ENCODE peak calls at places on chromosomes 4 and X, in four cellular contexts. One of them, this sample, is unnamed.

GRCh38 chrX:106874075-106874474 is 29.1 kb downstream of the RIPPLY1 start:
- DNase-seq in type B pancreatic cell: no peak
- DNase-seq in NCI-H510A treated with DMSO at 0.1 percent for 48 hours: peak
- DNase-seq in MV-4-11: no peak
- DNase-seq in this sample: no peak

GRCh38 chr4:101065935-101066485 is 281.3 kb downstream of the PPP3CA start:
- DNase-seq in type B pancreatic cell: no peak
- DNase-seq in NCI-H510A treated with DMSO at 0.1 percent for 48 hours: no peak
- DNase-seq in MV-4-11: no peak
- DNase-seq in this sample: no peak

GRCh38 chrX:31423575-31424284 is 351.9 kb upstream of the FTHL17 start:
- DNase-seq in type B pancreatic cell: no peak
- DNase-seq in NCI-H510A treated with DMSO at 0.1 percent for 48 hours: peak
- DNase-seq in MV-4-11: peak
- DNase-seq in this sample: no peak

GRCh38 chr4:165096776-165097175 is 15.9 kb downstream of the TMEM192 start:
- DNase-seq in type B pancreatic cell: no peak
- DNase-seq in NCI-H510A treated with DMSO at 0.1 percent for 48 hours: no peak
- DNase-seq in MV-4-11: peak
- DNase-seq in this sample: no peak

GRCh38 chr4:178198691-178199090 is 756.5 kb upstream of the AGA start:
- DNase-seq in type B pancreatic cell: no peak
- DNase-seq in NCI-H510A treated with DMSO at 0.1 percent for 48 hours: no peak
- DNase-seq in MV-4-11: no peak
- DNase-seq in this sample: no peak

GRCh38 chr4:25397305-25397704 is 20.2 kb downstream of the ANAPC4 start:
- DNase-seq in type B pancreatic cell: no peak
- DNase-seq in NCI-H510A treated with DMSO at 0.1 percent for 48 hours: no peak
- DNase-seq in MV-4-11: no peak
- DNase-seq in this sample: no peak

GRCh38 chr4:78119698-78120097 is 62.6 kb downstream of the FRAS1 start:
- DNase-seq in type B pancreatic cell: no peak
- DNase-seq in NCI-H510A treated with DMSO at 0.1 percent for 48 hours: peak
- DNase-seq in MV-4-11: no peak
- DNase-seq in this sample: no peak

GRCh38 chrX:109345866-109346265 is 136.0 kb downstream of the GUCY2F start:
- DNase-seq in type B pancreatic cell: no peak
- DNase-seq in NCI-H510A treated with DMSO at 0.1 percent for 48 hours: no peak
- DNase-seq in MV-4-11: no peak
- DNase-seq in this sample: no peak

GRCh38 chrX:48472225-48472624 is 2.2 kb upstream of the SLC38A5 start:
- DNase-seq in type B pancreatic cell: no peak
- DNase-seq in NCI-H510A treated with DMSO at 0.1 percent for 48 hours: no peak
- DNase-seq in MV-4-11: no peak
- DNase-seq in this sample: no peak

GRCh38 chrX:13357925-13358324 is 38.1 kb upstream of the ATXN3L start:
- DNase-seq in type B pancreatic cell: no peak
- DNase-seq in NCI-H510A treated with DMSO at 0.1 percent for 48 hours: peak
- DNase-seq in MV-4-11: no peak
- DNase-seq in this sample: no peak

GRCh38 chrX:17553451-17553850 is 178.5 kb downstream of the NHS start:
- DNase-seq in type B pancreatic cell: no peak
- DNase-seq in NCI-H510A treated with DMSO at 0.1 percent for 48 hours: no peak
- DNase-seq in MV-4-11: no peak
- DNase-seq in this sample: no peak

GRCh38 chr4:3784469-3785291 is 18.5 kb downstream of the ADRA2C start:
- DNase-seq in type B pancreatic cell: no peak
- DNase-seq in NCI-H510A treated with DMSO at 0.1 percent for 48 hours: peak
- DNase-seq in MV-4-11: no peak
- DNase-seq in this sample: no peak

GRCh38 chr4:145786261-145786660 is 106.3 kb downstream of the C4orf51 start:
- DNase-seq in type B pancreatic cell: no peak
- DNase-seq in NCI-H510A treated with DMSO at 0.1 percent for 48 hours: no peak
- DNase-seq in MV-4-11: no peak
- DNase-seq in this sample: no peak

GRCh38 chrX:49171752-49172279 is at the start of gene PLP2:
- DNase-seq in type B pancreatic cell: no peak
- DNase-seq in NCI-H510A treated with DMSO at 0.1 percent for 48 hours: peak
- DNase-seq in MV-4-11: peak
- DNase-seq in this sample: no peak

GRCh38 chrX:44223150-44223549 is 120.3 kb downstream of the EFHC2 start:
- DNase-seq in type B pancreatic cell: no peak
- DNase-seq in NCI-H510A treated with DMSO at 0.1 percent for 48 hours: no peak
- DNase-seq in MV-4-11: no peak
- DNase-seq in this sample: no peak

GRCh38 chrX:9765072-9765736 is 443 bp downstream of the GPR143 start:
- DNase-seq in type B pancreatic cell: no peak
- DNase-seq in NCI-H510A treated with DMSO at 0.1 percent for 48 hours: no peak
- DNase-seq in MV-4-11: no peak
- DNase-seq in this sample: no peak

GRCh38 chr4:83362492-83363329 is 28.1 kb upstream of the HPSE start:
- DNase-seq in type B pancreatic cell: no peak
- DNase-seq in NCI-H510A treated with DMSO at 0.1 percent for 48 hours: peak
- DNase-seq in MV-4-11: peak
- DNase-seq in this sample: no peak

GRCh38 chrX:131752493-131753198 is 208.8 kb downstream of the OR13H1 start:
- DNase-seq in type B pancreatic cell: no peak
- DNase-seq in NCI-H510A treated with DMSO at 0.1 percent for 48 hours: no peak
- DNase-seq in MV-4-11: no peak
- DNase-seq in this sample: peak

GRCh38 chrX:21905209-21905735 is 35.2 kb upstream of the SMS start:
- DNase-seq in type B pancreatic cell: no peak
- DNase-seq in NCI-H510A treated with DMSO at 0.1 percent for 48 hours: no peak
- DNase-seq in MV-4-11: no peak
- DNase-seq in this sample: no peak

GRCh38 chr4:41880840-41881831 is 54.1 kb upstream of the TMEM33 start:
- DNase-seq in type B pancreatic cell: no peak
- DNase-seq in NCI-H510A treated with DMSO at 0.1 percent for 48 hours: no peak
- DNase-seq in MV-4-11: no peak
- DNase-seq in this sample: no peak

GRCh38 chrX:40866878-40867277 is 131.5 kb upstream of the MED14 start:
- DNase-seq in type B pancreatic cell: no peak
- DNase-seq in NCI-H510A treated with DMSO at 0.1 percent for 48 hours: no peak
- DNase-seq in MV-4-11: no peak
- DNase-seq in this sample: no peak

GRCh38 chrX:30219372-30219771 is 4.0 kb downstream of the MAGEB2 start:
- DNase-seq in type B pancreatic cell: no peak
- DNase-seq in NCI-H510A treated with DMSO at 0.1 percent for 48 hours: peak
- DNase-seq in MV-4-11: no peak
- DNase-seq in this sample: no peak

GRCh38 chrX:63918611-63919010 is 133.6 kb upstream of the ARHGEF9 start:
- DNase-seq in type B pancreatic cell: no peak
- DNase-seq in NCI-H510A treated with DMSO at 0.1 percent for 48 hours: no peak
- DNase-seq in MV-4-11: no peak
- DNase-seq in this sample: no peak

GRCh38 chrX:108090474-108091265 is 672 bp downstream of the PSMD10 start:
- DNase-seq in type B pancreatic cell: no peak
- DNase-seq in NCI-H510A treated with DMSO at 0.1 percent for 48 hours: peak
- DNase-seq in MV-4-11: no peak
- DNase-seq in this sample: no peak

GRCh38 chr4:87188063-87188462 is 32.4 kb downstream of the KLHL8 start:
- DNase-seq in type B pancreatic cell: no peak
- DNase-seq in NCI-H510A treated with DMSO at 0.1 percent for 48 hours: peak
- DNase-seq in MV-4-11: no peak
- DNase-seq in this sample: no peak

GRCh38 chr4:125482822-125483221 is 168.1 kb downstream of the FAT4 start:
- DNase-seq in type B pancreatic cell: no peak
- DNase-seq in NCI-H510A treated with DMSO at 0.1 percent for 48 hours: no peak
- DNase-seq in MV-4-11: no peak
- DNase-seq in this sample: no peak

GRCh38 chrX:31228415-31228832 is 156.6 kb upstream of the FTHL17 start:
- DNase-seq in type B pancreatic cell: no peak
- DNase-seq in NCI-H510A treated with DMSO at 0.1 percent for 48 hours: no peak
- DNase-seq in MV-4-11: no peak
- DNase-seq in this sample: no peak

GRCh38 chr4:37601527-37601926 is 84.6 kb downstream of the RELL1 start:
- DNase-seq in type B pancreatic cell: no peak
- DNase-seq in NCI-H510A treated with DMSO at 0.1 percent for 48 hours: no peak
- DNase-seq in MV-4-11: peak
- DNase-seq in this sample: no peak

GRCh38 chr4:22091351-22091731 is 142.8 kb upstream of the KCNIP4 start:
- DNase-seq in type B pancreatic cell: no peak
- DNase-seq in NCI-H510A treated with DMSO at 0.1 percent for 48 hours: no peak
- DNase-seq in MV-4-11: no peak
- DNase-seq in this sample: no peak

GRCh38 chr4:137956256-137956655 is 285.9 kb downstream of the SLC7A11 start:
- DNase-seq in type B pancreatic cell: no peak
- DNase-seq in NCI-H510A treated with DMSO at 0.1 percent for 48 hours: no peak
- DNase-seq in MV-4-11: no peak
- DNase-seq in this sample: no peak

GRCh38 chrX:117843749-117844148 is 272.9 kb downstream of the KLHL13 start:
- DNase-seq in type B pancreatic cell: no peak
- DNase-seq in NCI-H510A treated with DMSO at 0.1 percent for 48 hours: no peak
- DNase-seq in MV-4-11: no peak
- DNase-seq in this sample: no peak

GRCh38 chr4:23648846-23649596 is 240.8 kb downstream of the PPARGC1A start:
- DNase-seq in type B pancreatic cell: no peak
- DNase-seq in NCI-H510A treated with DMSO at 0.1 percent for 48 hours: no peak
- DNase-seq in MV-4-11: no peak
- DNase-seq in this sample: no peak

GRCh38 chr4:147009875-147010274 is 64.2 kb upstream of the TTC29 start:
- DNase-seq in type B pancreatic cell: no peak
- DNase-seq in NCI-H510A treated with DMSO at 0.1 percent for 48 hours: no peak
- DNase-seq in MV-4-11: no peak
- DNase-seq in this sample: no peak

GRCh38 chr4:2261110-2261852 is 628 bp downstream of the MXD4 start:
- DNase-seq in type B pancreatic cell: no peak
- DNase-seq in NCI-H510A treated with DMSO at 0.1 percent for 48 hours: peak
- DNase-seq in MV-4-11: peak
- DNase-seq in this sample: peak

GRCh38 chrX:82764521-82764920 is 743.6 kb upstream of the POU3F4 start:
- DNase-seq in type B pancreatic cell: no peak
- DNase-seq in NCI-H510A treated with DMSO at 0.1 percent for 48 hours: no peak
- DNase-seq in MV-4-11: no peak
- DNase-seq in this sample: no peak

GRCh38 chr4:39657465-39657864 is 18.8 kb upstream of the SMIM14 start:
- DNase-seq in type B pancreatic cell: no peak
- DNase-seq in NCI-H510A treated with DMSO at 0.1 percent for 48 hours: no peak
- DNase-seq in MV-4-11: peak
- DNase-seq in this sample: no peak

GRCh38 chr4:2257361-2258001 is 4.4 kb downstream of the MXD4 start:
- DNase-seq in type B pancreatic cell: no peak
- DNase-seq in NCI-H510A treated with DMSO at 0.1 percent for 48 hours: no peak
- DNase-seq in MV-4-11: no peak
- DNase-seq in this sample: peak

GRCh38 chr4:37902212-37902611 is 11.3 kb downstream of the TBC1D1 start:
- DNase-seq in type B pancreatic cell: no peak
- DNase-seq in NCI-H510A treated with DMSO at 0.1 percent for 48 hours: no peak
- DNase-seq in MV-4-11: no peak
- DNase-seq in this sample: no peak

GRCh38 chrX:14697453-14697852 is 168.1 kb downstream of the GLRA2 start:
- DNase-seq in type B pancreatic cell: no peak
- DNase-seq in NCI-H510A treated with DMSO at 0.1 percent for 48 hours: peak
- DNase-seq in MV-4-11: no peak
- DNase-seq in this sample: no peak